ENCODE peak calls at places on chromosomes 7 and 10, in four cellular contexts. I is K562, G is HepG2, A is GM12878. X is an unnamed sample.

GRCh38 chr10:44908071-44908709 is 2.9 kb upstream of the TMEM72 start:
- DNase-seq in I (no peak), G (no peak), A (no peak), X (no peak)

GRCh38 chr10:100319736-100320135 is 10.3 kb downstream of the PKD2L1 start:
- DNase-seq in I (no peak), G (no peak), A (no peak), X (no peak)

GRCh38 chr7:42790196-42790595 is 121.7 kb downstream of the C7orf25 start:
- DNase-seq in I (no peak), G (no peak), A (no peak), X (no peak)

GRCh38 chr7:44279731-44280505 is 45.5 kb downstream of the CAMK2B start:
- DNase-seq in I (peak; percentile 34), G (no peak), A (no peak), X (no peak)

GRCh38 chr7:149238051-149238450 is 1.4 kb upstream of the ZNF212 start:
- DNase-seq in I (no peak), G (no peak), A (no peak), X (peak; percentile 57)

GRCh38 chr10:77537051-77537450 is 100.6 kb downstream of the KCNMA1 start:
- DNase-seq in I (no peak), G (no peak), A (no peak), X (no peak)

GRCh38 chr7:47658886-47659635 is 77.2 kb upstream of the TNS3 start:
- DNase-seq in I (no peak), G (no peak), A (no peak), X (no peak)

GRCh38 chr7:35823440-35823839 is 22.6 kb downstream of the SEPTIN7 start:
- DNase-seq in I (no peak), G (no peak), A (no peak), X (no peak)

GRCh38 chr10:22618081-22618785 is 96.1 kb downstream of the PIP4K2A start:
- DNase-seq in I (no peak), G (peak; percentile 84), A (no peak), X (peak; percentile 45)

GRCh38 chr10:79195091-79195923 is 126.5 kb downstream of the ZMIZ1 start:
- DNase-seq in I (peak; percentile 89), G (peak; percentile 71), A (no peak), X (peak; percentile 88)

GRCh38 chr10:103479135-103479534 is at the start of gene CALHM3:
- DNase-seq in I (no peak), G (no peak), A (no peak), X (peak; percentile 71)

GRCh38 chr10:101745074-101745690 is 30.7 kb downstream of the FGF8 start:
- DNase-seq in I (no peak), G (no peak), A (no peak), X (no peak)

GRCh38 chr10:84668186-84668763 is 339.9 kb downstream of the CCSER2 start:
- DNase-seq in I (no peak), G (no peak), A (no peak), X (no peak)

GRCh38 chr10:119849031-119849789 is 23.4 kb downstream of the MCMBP start:
- DNase-seq in I (no peak), G (no peak), A (no peak), X (peak; percentile 34)
- TF ChIP-seq CHD4 in I (no peak), G (no peak), A (no peak), X (no peak)

DNA sequence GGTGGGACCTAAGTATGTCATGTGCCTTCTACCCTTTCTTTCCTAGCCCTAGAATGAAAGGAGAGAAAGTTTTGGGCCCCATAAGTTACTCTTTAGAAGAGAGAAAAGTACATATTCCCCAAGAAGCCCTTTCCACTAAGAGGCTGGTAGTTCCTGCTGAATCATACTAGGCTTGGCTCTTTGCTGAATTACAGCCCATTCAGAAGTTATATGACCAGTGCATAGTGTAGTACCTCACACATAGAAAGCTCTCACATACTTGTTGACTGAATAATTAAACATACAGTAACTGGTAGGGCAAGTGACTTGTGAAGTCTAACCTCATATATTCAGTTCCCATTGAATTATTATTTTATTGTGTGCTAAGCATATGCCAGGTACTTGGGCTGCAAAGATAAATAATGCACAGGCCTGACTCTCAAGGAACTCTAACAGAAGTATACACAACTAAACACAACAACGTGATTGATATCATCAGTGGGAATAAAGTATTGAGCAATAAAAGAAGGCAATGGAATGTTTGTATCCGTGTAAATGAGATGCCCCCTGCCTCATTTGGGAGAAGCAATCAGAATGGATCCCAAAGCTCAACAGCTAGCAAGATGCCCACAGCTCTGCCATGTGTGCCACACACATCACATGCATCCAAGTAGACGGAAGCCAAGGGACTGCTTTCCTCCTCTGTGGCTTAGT is 38.9 kb upstream of the UBN2 start:
- DNase-seq in I (no peak), G (no peak), A (no peak), X (no peak)
- TF ChIP-seq CHD4 in I (no peak), G (no peak), A (no peak), X (no peak)

DNA sequence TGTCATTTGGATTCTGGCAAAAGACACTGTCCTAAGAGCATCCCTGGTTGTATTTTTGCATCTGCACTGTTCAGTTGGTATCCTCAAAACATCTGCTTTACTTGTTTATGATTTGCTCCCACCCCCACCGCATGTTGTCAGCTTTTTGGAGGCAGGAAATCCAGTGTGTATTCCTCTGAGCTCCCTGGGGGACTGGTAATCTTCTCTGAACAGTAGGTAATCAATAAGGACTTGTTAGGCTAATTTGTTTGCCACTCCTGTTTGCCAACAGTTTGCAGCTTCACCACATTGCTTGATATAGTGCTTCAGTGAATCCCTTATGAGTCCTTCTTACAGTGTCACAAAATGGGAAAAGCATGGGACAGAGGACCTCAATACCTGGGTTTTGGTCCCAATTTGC is 49.1 kb downstream of the FEZF1 start:
- DNase-seq in I (no peak), G (no peak), A (no peak), X (no peak)
- TF ChIP-seq CHD4 in I (no peak), G (no peak), A (no peak), X (no peak)

GRCh38 chr7:88217675-88218427 is 2.0 kb downstream of the SRI start:
- DNase-seq in I (peak; percentile 23), G (no peak), A (peak; percentile 83), X (no peak)

GRCh38 chr7:88216276-88216675 is 3.6 kb downstream of the SRI start:
- DNase-seq in I (no peak), G (no peak), A (no peak), X (no peak)

GRCh38 chr7:88219781-88220747 is at the start of gene SRI:
- DNase-seq in I (peak; percentile 92), G (no peak), A (peak; percentile 40), X (peak; percentile 80)

GRCh38 chr7:88218428-88218745 is 1.5 kb downstream of the SRI start:
- DNase-seq in I (no peak), G (no peak), A (no peak), X (no peak)

GRCh38 chr7:88218836-88219605 is 817 bp downstream of the SRI start:
- DNase-seq in I (peak; percentile 47), G (no peak), A (peak; percentile 27), X (peak; percentile 25)
- TF ChIP-seq CHD4 in I (no peak), G (no peak), A (no peak), X (no peak)

X was measured in A549.